ENCODE peak calls at places on chromosome 20, in seven cellular contexts. I is fibroblast of mammary gland, N is cardiac fibroblast, T is lower leg skin, H is thoracic aorta, X is adrenal gland, G is body of pancreas. L is an unnamed sample.
A peak's percentile ranks its signal among the peaks of the same experiment; 100 is the strongest.

GRCh38 chr20:51127713-51128112 is 104.8 kb upstream of the KCNG1 start:
- DNase-seq in I (no peak), N (no peak), T (no peak), H (no peak), X (no peak), G (no peak), L (no peak)

GRCh38 chr20:47927944-47928343 is 142.7 kb upstream of the SULF2 start:
- DNase-seq in I (peak; percentile 22), N (no peak), T (no peak), H (no peak), X (no peak), G (no peak), L (peak; percentile 79)

GRCh38 chr20:45323731-45324130 is 15.6 kb upstream of the MATN4 start:
- DNase-seq in I (peak; percentile 45), N (no peak), T (no peak), H (no peak), X (no peak), G (no peak), L (no peak)

GRCh38 chr20:61354501-61354900 is 102.4 kb downstream of the CDH4 start:
- DNase-seq in I (no peak), N (no peak), T (no peak), H (no peak), X (no peak), G (no peak), L (no peak)

GRCh38 chr20:53915459-53916172 is 154.8 kb downstream of the BCAS1 start:
- DNase-seq in I (peak; percentile 93), N (peak; percentile 96), T (peak; percentile 99), H (peak; percentile 94), X (peak; percentile 96), G (peak; percentile 95), L (peak; percentile 94)

GRCh38 chr20:829531-829930 is 4.0 kb upstream of the FAM110A start:
- DNase-seq in I (no peak), N (no peak), T (peak; percentile 17), H (no peak), X (no peak), G (no peak), L (no peak)

GRCh38 chr20:13425401-13425800 is 204.3 kb downstream of the ISM1 start:
- DNase-seq in I (no peak), N (no peak), T (no peak), H (no peak), X (no peak), G (no peak), L (no peak)

GRCh38 chr20:19495905-19496703 is 262.0 kb upstream of the RIN2 start:
- DNase-seq in I (no peak), N (peak; percentile 76), T (no peak), H (no peak), X (no peak), G (peak; percentile 2), L (no peak)

GRCh38 chr20:34538671-34539123 is 19.8 kb upstream of the MAP1LC3A start:
- DNase-seq in I (peak; percentile 66), N (peak; percentile 69), T (no peak), H (no peak), X (peak; percentile 49), G (peak; percentile 62), L (peak; percentile 62)

GRCh38 chr20:33002087-33002808 is 2.0 kb downstream of the SUN5 start:
- DNase-seq in I (no peak), N (no peak), T (no peak), H (no peak), X (no peak), G (no peak), L (no peak)

GRCh38 chr20:58818585-58819285 is 32.0 kb downstream of the GNAS-AS1 start:
- DNase-seq in I (no peak), N (peak; percentile 46), T (no peak), H (no peak), X (no peak), G (no peak), L (peak; percentile 24)

GRCh38 chr20:53454675-53455276 is 138.9 kb downstream of the ZNF217 start:
- DNase-seq in I (no peak), N (no peak), T (no peak), H (no peak), X (no peak), G (no peak), L (no peak)

GRCh38 chr20:32779500-32780215 is 17.5 kb downstream of the DNMT3B start:
- DNase-seq in I (no peak), N (no peak), T (no peak), H (no peak), X (no peak), G (no peak), L (no peak)

GRCh38 chr20:34300809-34301586 is 2.2 kb downstream of the AHCY start:
- DNase-seq in I (no peak), N (no peak), T (no peak), H (no peak), X (no peak), G (no peak), L (no peak)

GRCh38 chr20:21512634-21513180 is 1.2 kb downstream of the NKX2-2 start:
- DNase-seq in I (no peak), N (no peak), T (no peak), H (no peak), X (no peak), G (no peak), L (no peak)

GRCh38 chr20:12355185-12355584 is 437.5 kb downstream of the BTBD3 start:
- DNase-seq in I (no peak), N (no peak), T (no peak), H (no peak), X (no peak), G (no peak), L (no peak)

GRCh38 chr20:58342104-58342945 is 32.8 kb downstream of the RAB22A start:
- DNase-seq in I (peak; percentile 68), N (peak; percentile 75), T (no peak), H (no peak), X (no peak), G (no peak), L (peak; percentile 18)

GRCh38 chr20:51536116-51537069 is 6.1 kb downstream of the NFATC2 start:
- DNase-seq in I (no peak), N (no peak), T (no peak), H (no peak), X (no peak), G (peak; percentile 23), L (no peak)

GRCh38 chr20:309841-310644 is 12.7 kb downstream of the ZCCHC3 start:
- DNase-seq in I (peak; percentile 99), N (peak; percentile 99), T (peak; percentile 99), H (peak; percentile 99), X (peak; percentile 100), G (peak; percentile 96), L (no peak)

GRCh38 chr20:60968853-60969720 is 283.0 kb upstream of the CDH4 start:
- DNase-seq in I (no peak), N (no peak), T (no peak), H (no peak), X (no peak), G (no peak), L (no peak)

GRCh38 chr20:25739615-25740320 is 43.1 kb upstream of the ZNF337 start:
- DNase-seq in I (peak; percentile 34), N (peak; percentile 33), T (no peak), H (no peak), X (no peak), G (no peak), L (peak; percentile 5)

GRCh38 chr20:31595654-31596411 is 9.3 kb upstream of the ID1 start:
- DNase-seq in I (peak; percentile 98), N (peak; percentile 88), T (peak; percentile 97), H (peak; percentile 53), X (peak; percentile 71), G (peak; percentile 36), L (peak; percentile 92)

GRCh38 chr20:53055668-53056067 is 83.5 kb downstream of the TSHZ2 start:
- DNase-seq in I (no peak), N (no peak), T (no peak), H (no peak), X (no peak), G (no peak), L (no peak)

GRCh38 chr20:44650777-44651493 is 564 bp downstream of the ADA start:
- DNase-seq in I (peak; percentile 44), N (peak; percentile 30), T (no peak), H (no peak), X (no peak), G (peak; percentile 17), L (peak; percentile 34)

DNA sequence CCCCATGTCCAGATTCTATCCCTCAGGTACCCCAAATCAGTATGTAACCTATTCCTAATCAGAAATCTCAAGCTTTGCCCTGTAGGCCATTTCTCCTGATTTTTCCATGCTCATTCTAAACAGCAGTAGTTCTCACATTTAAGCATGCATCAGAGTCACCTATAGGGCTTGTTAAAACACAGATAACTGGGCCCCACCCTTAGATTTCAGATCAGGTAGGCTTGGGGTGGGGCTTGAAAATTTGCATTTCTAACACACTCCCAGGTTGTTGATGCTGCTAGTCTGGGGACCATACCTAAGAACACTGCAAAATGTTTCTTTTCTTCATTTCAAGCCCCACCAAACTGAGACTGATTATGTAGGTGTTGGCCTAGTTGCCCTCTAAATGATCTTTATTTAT is 621.2 kb upstream of the FLRT3 start:
- DNase-seq in I (no peak), N (no peak), T (no peak), H (no peak), X (no peak), G (no peak), L (no peak)
- TF ChIP-seq CTCF in I (no peak), N (no peak), T (no peak), H (no peak), X (no peak), G (no peak), L (no peak)

GRCh38 chr20:2775139-2775538 is 25.3 kb downstream of the CPXM1 start:
- DNase-seq in I (peak; percentile 49), N (no peak), T (no peak), H (no peak), X (no peak), G (no peak), L (no peak)

GRCh38 chr20:2783908-2784566 is 16.4 kb downstream of the CPXM1 start:
- DNase-seq in I (no peak), N (no peak), T (no peak), H (no peak), X (no peak), G (no peak), L (no peak)

GRCh38 chr20:2778602-2779321 is 21.7 kb downstream of the CPXM1 start:
- DNase-seq in I (no peak), N (no peak), T (peak; percentile 50), H (no peak), X (no peak), G (no peak), L (no peak)

DNA sequence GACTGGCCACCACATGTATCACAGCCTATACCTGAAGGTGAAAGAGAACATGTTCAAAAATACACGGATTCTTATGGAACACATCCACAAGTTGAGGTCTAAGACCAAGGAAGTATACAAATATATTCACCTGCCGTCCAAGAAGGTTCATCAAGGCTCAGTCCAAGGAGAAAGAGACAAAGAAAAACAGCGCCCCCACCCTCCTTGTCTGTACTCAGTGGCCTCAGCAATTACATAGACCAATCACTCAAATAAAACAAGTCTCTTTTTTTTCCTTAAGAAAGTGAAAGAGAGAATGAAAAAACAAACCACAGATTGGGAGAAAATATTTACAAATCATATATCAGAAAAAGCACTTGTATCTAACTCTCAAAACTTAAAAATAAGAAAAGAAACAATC is 19.5 kb downstream of the CPXM1 start:
- DNase-seq in I (no peak), N (no peak), T (no peak), H (no peak), X (no peak), G (no peak), L (no peak)
- TF ChIP-seq CTCF in I (no peak), N (no peak), T (no peak), H (no peak), X (no peak), G (no peak), L (no peak)

GRCh38 chr20:36398515-36398914 is 92.4 kb downstream of the DLGAP4 start:
- DNase-seq in I (no peak), N (no peak), T (no peak), H (no peak), X (no peak), G (no peak), L (no peak)
- TF ChIP-seq CTCF in I (no peak), N (no peak), T (no peak), H (no peak), X (no peak), G (no peak), L (no peak)

GRCh38 chr20:35604444-35604750 is 11.2 kb upstream of the SPAG4 start:
- DNase-seq in I (no peak), N (no peak), T (no peak), H (no peak), X (no peak), G (no peak), L (peak; percentile 31)
- TF ChIP-seq CTCF in I (peak; percentile 27), N (peak; percentile 21), T (no peak), H (no peak), X (no peak), G (no peak), L (no peak)